ENCODE peak calls at places on chromosomes 6 and 20, in nine cellular contexts. I is cardiac muscle cell; L is CD8-positive, alpha-beta memory T cell; W is AG09309; C is GM12865; N is naive thymus-derived CD4-positive, alpha-beta T cell; V is heart left ventricle; R is mesendoderm; F is fibroblast of lung. J is an unnamed sample.

GRCh38 chr6:133093957-133094356 is 147.2 kb upstream of the EYA4 start:
- DNase-seq in N (no peak), L (no peak), C (no peak), F (no peak), V (no peak), I (no peak), W (no peak), R (no peak), J (no peak)

GRCh38 chr6:150719861-150720260 is 120.2 kb downstream of the PLEKHG1 start:
- DNase-seq in I (no peak), W (no peak), V (no peak), F (no peak), C (no peak), L (no peak), R (no peak), N (no peak), J (no peak)

GRCh38 chr20:57586943-57587277 is 26.0 kb downstream of the PCK1 start:
- DNase-seq in F (no peak), N (no peak), R (no peak), W (no peak), L (no peak), C (no peak), V (no peak), I (no peak), J (no peak)

GRCh38 chr6:155121699-155122098 is 126.6 kb downstream of the TIAM2 start:
- DNase-seq in V (no peak), W (no peak), F (no peak), L (no peak), R (peak), C (no peak), N (no peak), I (peak), J (no peak)

GRCh38 chr20:2746636-2747265 is 53.7 kb downstream of the CPXM1 start:
- DNase-seq in I (no peak), N (no peak), C (no peak), V (no peak), F (no peak), R (no peak), L (no peak), W (no peak), J (no peak)

GRCh38 chr6:160252073-160252809 is 6.4 kb downstream of the SLC22A2 start:
- DNase-seq in N (no peak), W (no peak), F (no peak), C (no peak), V (no peak), R (no peak), L (no peak), I (no peak), J (no peak)

GRCh38 chr6:26021350-26022165 is 59.0 kb downstream of the TRIM38 start:
- DNase-seq in C (peak), R (peak), L (peak), W (no peak), V (peak), F (peak), N (peak), I (peak), J (peak)

GRCh38 chr20:7710440-7710839 is 229.8 kb downstream of the HAO1 start:
- DNase-seq in F (no peak), R (no peak), I (peak), C (no peak), W (no peak), N (no peak), V (no peak), L (no peak), J (no peak)

GRCh38 chr20:34389206-34389953 is 26.3 kb downstream of the ITCH start:
- DNase-seq in I (no peak), V (no peak), W (no peak), L (no peak), C (no peak), F (no peak), R (no peak), N (no peak), J (no peak)

GRCh38 chr20:6765469-6766058 is 1.9 kb upstream of the BMP2 start:
- DNase-seq in W (peak), F (peak), L (no peak), C (peak), R (peak), V (no peak), I (peak), N (no peak), J (no peak)

GRCh38 chr6:111691345-111692225 is 85.9 kb upstream of the TRAF3IP2 start:
- DNase-seq in V (no peak), C (no peak), W (peak), L (no peak), R (no peak), N (no peak), I (peak), F (peak), J (no peak)

GRCh38 chr20:2820896-2821869 is 5.0 kb downstream of the TMEM239 start:
- DNase-seq in L (no peak), N (no peak), F (no peak), C (no peak), R (peak), I (peak), W (no peak), V (no peak), J (no peak)

GRCh38 chr20:32333988-32334885 is 23.9 kb upstream of the ASXL1 start:
- DNase-seq in I (peak), C (peak), R (no peak), N (no peak), L (no peak), F (no peak), V (peak), W (no peak), J (peak)

GRCh38 chr6:42406296-42407280 is 45.1 kb downstream of the TRERF1 start:
- DNase-seq in N (no peak), F (peak), C (no peak), I (peak), V (peak), L (no peak), W (no peak), R (no peak), J (no peak)

GRCh38 chr6:42297661-42298060 is 80.0 kb upstream of the MRPS10 start:
- DNase-seq in I (no peak), R (no peak), F (no peak), C (no peak), L (no peak), N (no peak), W (no peak), V (no peak), J (no peak)

GRCh38 chr20:11020712-11021111 is 346.9 kb upstream of the JAG1 start:
- DNase-seq in L (no peak), C (no peak), V (no peak), R (no peak), F (peak), N (no peak), I (no peak), W (no peak), J (no peak)

GRCh38 chr20:58666702-58667101 is 15.6 kb downstream of the STX16 start:
- DNase-seq in R (peak), V (no peak), C (no peak), W (no peak), I (no peak), L (no peak), F (no peak), N (no peak), J (no peak)

GRCh38 chr20:63215101-63216040 is 560 bp downstream of the YTHDF1 start:
- DNase-seq in F (peak), V (peak), N (peak), W (no peak), L (no peak), R (peak), I (peak), C (peak), J (peak)

GRCh38 chr6:43768506-43768860 is 1.5 kb upstream of the VEGFA start:
- DNase-seq in N (no peak), R (no peak), F (no peak), C (no peak), L (no peak), I (no peak), W (no peak), V (no peak), J (no peak)

GRCh38 chr6:36432151-36432633 is 10.5 kb downstream of the PXT1 start:
- DNase-seq in C (peak), N (no peak), W (no peak), R (peak), I (no peak), V (no peak), F (no peak), L (no peak), J (no peak)

DNA sequence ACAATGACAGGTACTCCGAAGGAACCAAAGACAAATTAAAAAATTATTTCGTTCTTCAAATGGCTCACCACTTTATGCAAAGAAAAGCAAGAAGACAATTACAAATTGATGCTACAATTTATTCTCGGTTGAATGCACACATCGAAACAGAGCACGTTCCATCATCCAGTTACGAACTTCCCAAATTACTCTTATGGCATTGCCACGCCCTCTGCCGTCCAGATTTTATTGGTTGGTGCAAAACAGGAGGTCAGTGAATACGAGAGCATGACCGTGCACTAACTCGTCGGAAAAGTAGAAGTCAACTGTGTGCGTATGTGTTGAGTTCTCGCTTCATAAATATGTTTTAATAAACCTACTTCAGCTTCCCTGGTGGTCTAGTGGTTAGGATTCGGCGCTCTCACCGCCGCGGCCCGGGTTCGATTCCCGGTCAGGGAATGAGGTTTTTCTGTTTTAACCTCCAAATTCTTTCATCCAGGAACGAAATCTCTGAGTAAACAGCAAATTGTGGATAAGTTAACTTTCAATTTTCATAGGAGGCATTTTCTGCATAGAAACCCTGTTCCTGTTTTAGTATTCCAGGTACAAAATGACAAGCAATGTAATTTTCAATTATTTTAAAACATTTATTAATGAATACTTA is 23.2 kb downstream of the ZNF311 start:
- DNase-seq in F (peak), W (peak), L (peak), R (peak), C (peak), N (peak), I (peak), V (peak), J (peak)
- H3K4me3 ChIP-seq in F (peak), W (peak), L (peak), R (peak), C (peak), N (peak), I (peak), V (peak), J (peak)

GRCh38 chr6:134816780-134817179 is 133.1 kb downstream of the ALDH8A1 start:
- DNase-seq in R (peak), C (no peak), W (no peak), N (no peak), V (no peak), I (peak), L (no peak), F (no peak), J (no peak)
- H3K4me3 ChIP-seq in R (no peak), C (no peak), W (no peak), N (no peak), V (no peak), I (no peak), L (no peak), F (no peak), J (no peak)

GRCh38 chr6:31308050-31308844 is 36.4 kb upstream of the HLA-C start:
- DNase-seq in R (peak), W (no peak), I (no peak), C (peak), F (no peak), L (peak), V (peak), N (peak), J (peak)
- H3K4me3 ChIP-seq in R (no peak), W (no peak), I (no peak), C (peak), F (no peak), L (peak), V (peak), N (peak), J (no peak)

GRCh38 chr6:16324622-16325225 is 86.3 kb downstream of the GMPR start:
- DNase-seq in L (no peak), N (no peak), C (no peak), I (no peak), W (no peak), F (no peak), V (no peak), R (peak), J (no peak)

GRCh38 chr6:16324184-16324583 is 85.8 kb downstream of the GMPR start:
- DNase-seq in N (no peak), F (no peak), V (no peak), W (no peak), L (no peak), I (no peak), C (no peak), R (no peak), J (no peak)

GRCh38 chr6:16321826-16322225 is 83.4 kb downstream of the GMPR start:
- DNase-seq in R (no peak), F (no peak), L (no peak), V (no peak), W (no peak), C (no peak), I (no peak), N (no peak), J (no peak)

GRCh38 chr6:16321341-16321710 is 82.9 kb downstream of the GMPR start:
- DNase-seq in R (no peak), W (no peak), V (no peak), C (no peak), I (no peak), L (no peak), F (no peak), N (no peak), J (no peak)

DNA sequence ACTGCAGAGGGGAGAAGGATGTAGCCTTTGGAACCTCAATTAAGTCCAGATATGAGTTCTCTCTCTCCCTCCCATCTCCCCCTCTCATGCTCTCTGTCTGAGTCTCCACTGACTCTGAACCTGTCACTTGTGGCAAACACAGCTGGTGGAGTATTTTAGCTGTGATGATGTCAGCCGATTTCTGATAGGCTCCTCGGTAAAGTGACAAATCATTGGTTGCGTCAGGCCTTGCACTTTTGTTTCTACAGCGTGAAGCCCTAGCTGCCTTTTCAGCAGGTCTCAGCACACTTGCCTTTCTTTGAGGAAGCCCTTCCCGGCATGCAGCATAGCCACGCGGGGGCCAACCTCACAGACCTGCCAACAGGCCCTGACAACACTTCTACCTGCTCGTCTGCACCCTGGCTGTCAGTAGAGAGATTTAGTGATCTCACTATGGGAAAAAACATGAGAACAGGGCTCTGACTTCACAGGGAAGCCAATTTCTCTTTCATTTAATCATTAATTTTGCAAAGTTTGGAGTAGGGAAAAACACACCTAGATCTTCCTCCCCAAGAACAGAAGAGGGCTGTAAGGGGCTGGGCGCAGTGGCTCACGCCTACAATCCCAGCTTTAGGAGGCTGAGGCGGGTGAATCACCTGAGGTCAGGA is 84.4 kb downstream of the GMPR start:
- DNase-seq in N (peak), F (peak), I (peak), R (peak), C (peak), V (peak), L (peak), W (no peak), J (peak)
- H3K4me3 ChIP-seq in N (no peak), F (no peak), I (no peak), R (no peak), C (no peak), V (no peak), L (no peak), W (no peak), J (no peak)

GRCh38 chr6:158068893-158069799 is 87.5 kb downstream of the SYNJ2 start:
- DNase-seq in F (peak), C (no peak), R (peak), L (no peak), I (peak), N (no peak), W (no peak), V (no peak), J (peak)
- H3K4me3 ChIP-seq in F (no peak), C (no peak), R (no peak), L (no peak), I (no peak), N (no peak), W (no peak), V (no peak), J (no peak)

GRCh38 chr6:53647437-53648094 is 18.0 kb downstream of the KLHL31 start:
- DNase-seq in R (no peak), N (peak), W (no peak), V (no peak), I (no peak), L (peak), F (peak), C (peak), J (peak)

GRCh38 chr6:53651764-53652401 is 13.7 kb downstream of the KLHL31 start:
- DNase-seq in F (peak), L (peak), V (peak), C (peak), I (peak), W (no peak), R (peak), N (peak), J (peak)

GRCh38 chr6:53654745-53655240 is 10.8 kb downstream of the KLHL31 start:
- DNase-seq in F (no peak), V (no peak), L (no peak), C (no peak), I (no peak), W (no peak), R (no peak), N (no peak), J (no peak)

GRCh38 chr6:53648571-53648970 is 17.0 kb downstream of the KLHL31 start:
- DNase-seq in V (no peak), R (no peak), F (peak), C (no peak), I (no peak), N (no peak), W (no peak), L (no peak), J (no peak)

GRCh38 chr6:53651149-53651763 is 14.3 kb downstream of the KLHL31 start:
- DNase-seq in W (peak), F (peak), R (peak), C (peak), I (peak), V (peak), N (peak), L (peak), J (peak)
- H3K4me3 ChIP-seq in W (peak), F (peak), R (peak), C (peak), I (peak), V (peak), N (peak), L (peak), J (peak)

DNA sequence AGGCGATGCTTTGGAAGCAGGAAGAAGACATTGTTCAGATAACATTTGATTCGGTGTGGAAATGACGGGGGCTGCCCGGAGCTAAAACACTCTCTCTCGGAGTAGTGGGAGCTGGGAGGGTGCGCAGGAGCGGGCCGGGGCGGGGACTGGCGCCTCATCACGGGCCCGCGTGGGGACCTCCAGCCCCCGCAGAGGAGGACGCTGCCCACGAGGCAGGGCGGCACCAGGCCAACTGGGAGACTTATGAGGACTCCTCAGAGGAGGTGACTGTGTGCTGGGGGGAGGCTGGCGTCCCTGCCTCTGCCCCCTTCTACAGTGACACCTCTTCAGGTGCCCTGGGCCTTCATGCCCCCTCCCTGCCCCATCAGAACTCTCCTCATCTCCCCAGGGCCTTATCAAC is 15.2 kb downstream of the DDO start:
- DNase-seq in N (no peak), C (no peak), F (no peak), R (no peak), L (no peak), W (no peak), I (no peak), V (no peak), J (no peak)
- H3K4me3 ChIP-seq in N (no peak), C (no peak), F (peak), R (no peak), L (no peak), W (peak), I (no peak), V (peak), J (no peak)

J was measured in body of pancreas.